ENCODE peak calls at places on chromosome 10, in four cellular contexts. One of them, this sample, is unnamed.

GRCh38 chr10:21069278-21069677 is 172.2 kb upstream of the NEBL start:
- DNase-seq in stimulated activated CD4-positive, alpha-beta T cell treated with anti-CD3 and anti-CD28 coated beads, Interleukin-15, amount 100 ng/mL, for 1 hour: no peak
- DNase-seq in Kasumi-1: no peak
- DNase-seq in spleen: no peak
- DNase-seq in this sample: no peak

GRCh38 chr10:92027141-92027540 is 103.6 kb downstream of the BTAF1 start:
- DNase-seq in stimulated activated CD4-positive, alpha-beta T cell treated with anti-CD3 and anti-CD28 coated beads, Interleukin-15, amount 100 ng/mL, for 1 hour: no peak
- DNase-seq in Kasumi-1: no peak
- DNase-seq in spleen: no peak
- DNase-seq in this sample: no peak

GRCh38 chr10:36779238-36779846 is 346.1 kb upstream of the ANKRD30A start:
- DNase-seq in stimulated activated CD4-positive, alpha-beta T cell treated with anti-CD3 and anti-CD28 coated beads, Interleukin-15, amount 100 ng/mL, for 1 hour: no peak
- DNase-seq in Kasumi-1: peak; percentile 90
- DNase-seq in spleen: no peak
- DNase-seq in this sample: peak; percentile 70

GRCh38 chr10:122852261-122852660 is 6.6 kb upstream of the CUZD1 start:
- DNase-seq in stimulated activated CD4-positive, alpha-beta T cell treated with anti-CD3 and anti-CD28 coated beads, Interleukin-15, amount 100 ng/mL, for 1 hour: no peak
- DNase-seq in Kasumi-1: no peak
- DNase-seq in spleen: no peak
- DNase-seq in this sample: no peak

GRCh38 chr10:114431414-114431767 is 27.1 kb upstream of the AFAP1L2 start:
- DNase-seq in stimulated activated CD4-positive, alpha-beta T cell treated with anti-CD3 and anti-CD28 coated beads, Interleukin-15, amount 100 ng/mL, for 1 hour: no peak
- DNase-seq in Kasumi-1: no peak
- DNase-seq in spleen: no peak
- DNase-seq in this sample: no peak

GRCh38 chr10:13347235-13348156 is 597 bp downstream of the SEPHS1 start:
- DNase-seq in stimulated activated CD4-positive, alpha-beta T cell treated with anti-CD3 and anti-CD28 coated beads, Interleukin-15, amount 100 ng/mL, for 1 hour: peak; percentile 73
- DNase-seq in Kasumi-1: peak; percentile 70
- DNase-seq in spleen: peak; percentile 96
- DNase-seq in this sample: no peak

GRCh38 chr10:5565671-5566581 is 41.2 kb downstream of the CALML3 start:
- DNase-seq in stimulated activated CD4-positive, alpha-beta T cell treated with anti-CD3 and anti-CD28 coated beads, Interleukin-15, amount 100 ng/mL, for 1 hour: no peak
- DNase-seq in Kasumi-1: no peak
- DNase-seq in spleen: peak; percentile 65
- DNase-seq in this sample: no peak

GRCh38 chr10:30553625-30554442 is 75.7 kb downstream of the LYZL2 start:
- DNase-seq in stimulated activated CD4-positive, alpha-beta T cell treated with anti-CD3 and anti-CD28 coated beads, Interleukin-15, amount 100 ng/mL, for 1 hour: no peak
- DNase-seq in Kasumi-1: no peak
- DNase-seq in spleen: peak; percentile 76
- DNase-seq in this sample: no peak

GRCh38 chr10:71621783-71622526 is 97.6 kb downstream of the C10orf105 start:
- DNase-seq in stimulated activated CD4-positive, alpha-beta T cell treated with anti-CD3 and anti-CD28 coated beads, Interleukin-15, amount 100 ng/mL, for 1 hour: no peak
- DNase-seq in Kasumi-1: no peak
- DNase-seq in spleen: no peak
- DNase-seq in this sample: no peak

GRCh38 chr10:121949052-121949451 is 21.2 kb upstream of the ATE1 start:
- DNase-seq in stimulated activated CD4-positive, alpha-beta T cell treated with anti-CD3 and anti-CD28 coated beads, Interleukin-15, amount 100 ng/mL, for 1 hour: no peak
- DNase-seq in Kasumi-1: no peak
- DNase-seq in spleen: no peak
- DNase-seq in this sample: no peak

GRCh38 chr10:114294549-114294948 is 55.5 kb downstream of the VWA2 start:
- DNase-seq in stimulated activated CD4-positive, alpha-beta T cell treated with anti-CD3 and anti-CD28 coated beads, Interleukin-15, amount 100 ng/mL, for 1 hour: no peak
- DNase-seq in Kasumi-1: no peak
- DNase-seq in spleen: no peak
- DNase-seq in this sample: no peak

GRCh38 chr10:131655101-131655849 is 245.5 kb upstream of the PPP2R2D start:
- DNase-seq in stimulated activated CD4-positive, alpha-beta T cell treated with anti-CD3 and anti-CD28 coated beads, Interleukin-15, amount 100 ng/mL, for 1 hour: no peak
- DNase-seq in Kasumi-1: no peak
- DNase-seq in spleen: peak; percentile 71
- DNase-seq in this sample: no peak

GRCh38 chr10:24208661-24209420 is at the start of gene KIAA1217:
- DNase-seq in stimulated activated CD4-positive, alpha-beta T cell treated with anti-CD3 and anti-CD28 coated beads, Interleukin-15, amount 100 ng/mL, for 1 hour: no peak
- DNase-seq in Kasumi-1: no peak
- DNase-seq in spleen: peak; percentile 73
- DNase-seq in this sample: no peak

GRCh38 chr10:101567165-101568006 is 20.7 kb downstream of the POLL start:
- DNase-seq in stimulated activated CD4-positive, alpha-beta T cell treated with anti-CD3 and anti-CD28 coated beads, Interleukin-15, amount 100 ng/mL, for 1 hour: no peak
- DNase-seq in Kasumi-1: no peak
- DNase-seq in spleen: no peak
- DNase-seq in this sample: no peak

GRCh38 chr10:80486785-80487421 is 32.8 kb downstream of the TSPAN14 start:
- DNase-seq in stimulated activated CD4-positive, alpha-beta T cell treated with anti-CD3 and anti-CD28 coated beads, Interleukin-15, amount 100 ng/mL, for 1 hour: no peak
- DNase-seq in Kasumi-1: no peak
- DNase-seq in spleen: no peak
- DNase-seq in this sample: no peak

GRCh38 chr10:98078774-98079173 is 48.4 kb upstream of the CRTAC1 start:
- DNase-seq in stimulated activated CD4-positive, alpha-beta T cell treated with anti-CD3 and anti-CD28 coated beads, Interleukin-15, amount 100 ng/mL, for 1 hour: no peak
- DNase-seq in Kasumi-1: peak; percentile 11
- DNase-seq in spleen: no peak
- DNase-seq in this sample: no peak

GRCh38 chr10:71512794-71513379 is 116.2 kb downstream of the CDH23 start:
- DNase-seq in stimulated activated CD4-positive, alpha-beta T cell treated with anti-CD3 and anti-CD28 coated beads, Interleukin-15, amount 100 ng/mL, for 1 hour: no peak
- DNase-seq in Kasumi-1: no peak
- DNase-seq in spleen: no peak
- DNase-seq in this sample: no peak

GRCh38 chr10:49385939-49386922 is 9.7 kb downstream of the DRGX start:
- DNase-seq in stimulated activated CD4-positive, alpha-beta T cell treated with anti-CD3 and anti-CD28 coated beads, Interleukin-15, amount 100 ng/mL, for 1 hour: no peak
- DNase-seq in Kasumi-1: no peak
- DNase-seq in spleen: no peak
- DNase-seq in this sample: no peak

GRCh38 chr10:12409613-12410012 is 60.3 kb downstream of the CAMK1D start:
- DNase-seq in stimulated activated CD4-positive, alpha-beta T cell treated with anti-CD3 and anti-CD28 coated beads, Interleukin-15, amount 100 ng/mL, for 1 hour: no peak
- DNase-seq in Kasumi-1: no peak
- DNase-seq in spleen: no peak
- DNase-seq in this sample: no peak

GRCh38 chr10:109875151-109875568 is 48.2 kb downstream of the XPNPEP1 start:
- DNase-seq in stimulated activated CD4-positive, alpha-beta T cell treated with anti-CD3 and anti-CD28 coated beads, Interleukin-15, amount 100 ng/mL, for 1 hour: no peak
- DNase-seq in Kasumi-1: no peak
- DNase-seq in spleen: no peak
- DNase-seq in this sample: no peak

GRCh38 chr10:61400524-61400923 is 52.7 kb downstream of the TMEM26 start:
- DNase-seq in stimulated activated CD4-positive, alpha-beta T cell treated with anti-CD3 and anti-CD28 coated beads, Interleukin-15, amount 100 ng/mL, for 1 hour: no peak
- DNase-seq in Kasumi-1: no peak
- DNase-seq in spleen: no peak
- DNase-seq in this sample: no peak

GRCh38 chr10:48253970-48254657 is 20.4 kb downstream of the FRMPD2 start:
- DNase-seq in stimulated activated CD4-positive, alpha-beta T cell treated with anti-CD3 and anti-CD28 coated beads, Interleukin-15, amount 100 ng/mL, for 1 hour: no peak
- DNase-seq in Kasumi-1: no peak
- DNase-seq in spleen: no peak
- DNase-seq in this sample: no peak

GRCh38 chr10:79898597-79899325 is 50.1 kb downstream of the SFTPD start:
- DNase-seq in stimulated activated CD4-positive, alpha-beta T cell treated with anti-CD3 and anti-CD28 coated beads, Interleukin-15, amount 100 ng/mL, for 1 hour: no peak
- DNase-seq in Kasumi-1: no peak
- DNase-seq in spleen: no peak
- DNase-seq in this sample: no peak

GRCh38 chr10:124149681-124150080 is 56.3 kb upstream of the CHST15 start:
- DNase-seq in stimulated activated CD4-positive, alpha-beta T cell treated with anti-CD3 and anti-CD28 coated beads, Interleukin-15, amount 100 ng/mL, for 1 hour: no peak
- DNase-seq in Kasumi-1: no peak
- DNase-seq in spleen: peak; percentile 78
- DNase-seq in this sample: no peak

GRCh38 chr10:67925449-67926005 is 41.1 kb downstream of the SIRT1 start:
- DNase-seq in stimulated activated CD4-positive, alpha-beta T cell treated with anti-CD3 and anti-CD28 coated beads, Interleukin-15, amount 100 ng/mL, for 1 hour: no peak
- DNase-seq in Kasumi-1: no peak
- DNase-seq in spleen: no peak
- DNase-seq in this sample: no peak

GRCh38 chr10:91589015-91589655 is 43.7 kb downstream of the PPP1R3C start:
- DNase-seq in stimulated activated CD4-positive, alpha-beta T cell treated with anti-CD3 and anti-CD28 coated beads, Interleukin-15, amount 100 ng/mL, for 1 hour: no peak
- DNase-seq in Kasumi-1: no peak
- DNase-seq in spleen: no peak
- DNase-seq in this sample: no peak